ENCODE peak calls at places on chromosomes 11 and 22, in seven cellular contexts. One of them, this sample, is unnamed. For H3K9me3 and H3K36me3, the result is how much of the 10 kb centered on the place peaks cover.

GRCh38 chr22:29587938-29588699 is 7.2 kb upstream of the NIPSNAP1 start:
- DNase-seq in tibial artery: no peak
- DNase-seq in NT2/D1: no peak
- DNase-seq in heart left ventricle: no peak
- DNase-seq in colonic mucosa: no peak
- DNase-seq in pancreas: no peak
- DNase-seq in SK-N-SH: no peak
- DNase-seq in this sample: no peak

GRCh38 chr11:35126879-35127576 is 11.9 kb upstream of the CD44 start:
- DNase-seq in tibial artery: no peak
- DNase-seq in NT2/D1: no peak
- DNase-seq in heart left ventricle: no peak
- DNase-seq in colonic mucosa: no peak
- DNase-seq in pancreas: no peak
- DNase-seq in SK-N-SH: no peak
- DNase-seq in this sample: no peak

GRCh38 chr11:90803781-90804180 is 580.9 kb upstream of the CHORDC1 start:
- DNase-seq in tibial artery: no peak
- DNase-seq in NT2/D1: no peak
- DNase-seq in heart left ventricle: no peak
- DNase-seq in colonic mucosa: no peak
- DNase-seq in pancreas: no peak
- DNase-seq in SK-N-SH: no peak
- DNase-seq in this sample: no peak

GRCh38 chr22:36756031-36756430 is 19.9 kb downstream of the IFT27 start:
- DNase-seq in tibial artery: peak
- DNase-seq in NT2/D1: no peak
- DNase-seq in heart left ventricle: no peak
- DNase-seq in colonic mucosa: no peak
- DNase-seq in pancreas: no peak
- DNase-seq in SK-N-SH: no peak
- DNase-seq in this sample: no peak

GRCh38 chr22:47030143-47030641 is 267.7 kb downstream of the TBC1D22A start:
- DNase-seq in tibial artery: no peak
- DNase-seq in NT2/D1: no peak
- DNase-seq in heart left ventricle: no peak
- DNase-seq in colonic mucosa: no peak
- DNase-seq in pancreas: no peak
- DNase-seq in SK-N-SH: no peak
- DNase-seq in this sample: peak

GRCh38 chr22:38162881-38163843 is 18.5 kb downstream of the PLA2G6 start:
- DNase-seq in tibial artery: peak
- DNase-seq in NT2/D1: no peak
- DNase-seq in heart left ventricle: no peak
- DNase-seq in colonic mucosa: no peak
- DNase-seq in pancreas: no peak
- DNase-seq in SK-N-SH: no peak
- DNase-seq in this sample: no peak

GRCh38 chr22:30308518-30309230 is 18.1 kb downstream of the TBC1D10A start:
- DNase-seq in tibial artery: no peak
- DNase-seq in NT2/D1: no peak
- DNase-seq in heart left ventricle: peak
- DNase-seq in colonic mucosa: no peak
- DNase-seq in pancreas: no peak
- DNase-seq in SK-N-SH: no peak
- DNase-seq in this sample: no peak

GRCh38 chr22:31400023-31400397 is 606 bp downstream of the DRG1 start:
- DNase-seq in tibial artery: no peak
- DNase-seq in NT2/D1: no peak
- DNase-seq in heart left ventricle: no peak
- DNase-seq in colonic mucosa: no peak
- DNase-seq in pancreas: no peak
- DNase-seq in SK-N-SH: no peak
- DNase-seq in this sample: peak

GRCh38 chr11:97454988-97455387 is 1065.2 kb downstream of the JRKL start:
- DNase-seq in tibial artery: no peak
- DNase-seq in NT2/D1: no peak
- DNase-seq in heart left ventricle: no peak
- DNase-seq in colonic mucosa: no peak
- DNase-seq in pancreas: no peak
- DNase-seq in SK-N-SH: peak
- DNase-seq in this sample: no peak

GRCh38 chr11:46291441-46292143 is 14.1 kb downstream of the CREB3L1 start:
- DNase-seq in tibial artery: no peak
- DNase-seq in NT2/D1: no peak
- DNase-seq in heart left ventricle: peak
- DNase-seq in colonic mucosa: no peak
- DNase-seq in pancreas: peak
- DNase-seq in SK-N-SH: no peak
- DNase-seq in this sample: no peak

GRCh38 chr11:56663386-56663785 is at the start of gene OR5AR1:
- DNase-seq in tibial artery: no peak
- DNase-seq in NT2/D1: no peak
- DNase-seq in heart left ventricle: no peak
- DNase-seq in colonic mucosa: no peak
- DNase-seq in pancreas: no peak
- DNase-seq in SK-N-SH: no peak
- DNase-seq in this sample: no peak

GRCh38 chr11:48081151-48082010 is 101.0 kb downstream of the PTPRJ start:
- DNase-seq in tibial artery: peak
- DNase-seq in NT2/D1: no peak
- DNase-seq in heart left ventricle: peak
- DNase-seq in colonic mucosa: no peak
- DNase-seq in pancreas: no peak
- DNase-seq in SK-N-SH: no peak
- DNase-seq in this sample: no peak

GRCh38 chr11:95768521-95768920 is 21.1 kb downstream of the FAM76B start:
- DNase-seq in tibial artery: no peak
- DNase-seq in NT2/D1: no peak
- DNase-seq in heart left ventricle: no peak
- DNase-seq in colonic mucosa: no peak
- DNase-seq in pancreas: no peak
- DNase-seq in SK-N-SH: no peak
- DNase-seq in this sample: no peak

GRCh38 chr11:82907376-82907775 is 5.8 kb downstream of the DDIAS start:
- DNase-seq in tibial artery: no peak
- DNase-seq in NT2/D1: no peak
- DNase-seq in heart left ventricle: no peak
- DNase-seq in colonic mucosa: no peak
- DNase-seq in pancreas: no peak
- DNase-seq in SK-N-SH: no peak
- DNase-seq in this sample: no peak

GRCh38 chr22:37425800-37426531 is 1.3 kb downstream of the ELFN2 start:
- DNase-seq in tibial artery: no peak
- DNase-seq in NT2/D1: no peak
- DNase-seq in heart left ventricle: no peak
- DNase-seq in colonic mucosa: no peak
- DNase-seq in pancreas: no peak
- DNase-seq in SK-N-SH: no peak
- DNase-seq in this sample: no peak

GRCh38 chr11:8745431-8745986 is 62.9 kb downstream of the RPL27A start:
- DNase-seq in tibial artery: no peak
- DNase-seq in NT2/D1: no peak
- DNase-seq in heart left ventricle: no peak
- DNase-seq in colonic mucosa: no peak
- DNase-seq in pancreas: no peak
- DNase-seq in SK-N-SH: no peak
- DNase-seq in this sample: no peak

GRCh38 chr11:65411681-65412070 is 10.9 kb upstream of the NEAT1 start:
- DNase-seq in tibial artery: peak
- DNase-seq in NT2/D1: no peak
- DNase-seq in heart left ventricle: peak
- DNase-seq in colonic mucosa: no peak
- DNase-seq in pancreas: no peak
- DNase-seq in SK-N-SH: no peak
- DNase-seq in this sample: no peak

GRCh38 chr22:49862408-49862776 is 8.7 kb downstream of the ZBED4 start:
- DNase-seq in tibial artery: peak
- DNase-seq in NT2/D1: no peak
- DNase-seq in heart left ventricle: no peak
- DNase-seq in colonic mucosa: no peak
- DNase-seq in pancreas: no peak
- DNase-seq in SK-N-SH: no peak
- DNase-seq in this sample: no peak

GRCh38 chr22:49863936-49864335 is 10.3 kb downstream of the ZBED4 start:
- DNase-seq in tibial artery: peak
- DNase-seq in NT2/D1: no peak
- DNase-seq in heart left ventricle: no peak
- DNase-seq in colonic mucosa: no peak
- DNase-seq in pancreas: no peak
- DNase-seq in SK-N-SH: no peak
- DNase-seq in this sample: no peak

GRCh38 chr22:49858827-49859226 is 5.2 kb downstream of the ZBED4 start:
- DNase-seq in tibial artery: peak
- DNase-seq in NT2/D1: no peak
- DNase-seq in heart left ventricle: no peak
- DNase-seq in colonic mucosa: no peak
- DNase-seq in pancreas: no peak
- DNase-seq in SK-N-SH: no peak
- DNase-seq in this sample: no peak

GRCh38 chr22:49865156-49865555 is 11.5 kb downstream of the ZBED4 start:
- DNase-seq in tibial artery: no peak
- DNase-seq in NT2/D1: no peak
- DNase-seq in heart left ventricle: no peak
- DNase-seq in colonic mucosa: no peak
- DNase-seq in pancreas: no peak
- DNase-seq in SK-N-SH: no peak
- DNase-seq in this sample: no peak

GRCh38 chr22:49861642-49862407 is 8.2 kb downstream of the ZBED4 start:
- DNase-seq in tibial artery: peak
- DNase-seq in NT2/D1: no peak
- DNase-seq in heart left ventricle: no peak
- DNase-seq in colonic mucosa: no peak
- DNase-seq in pancreas: no peak
- DNase-seq in SK-N-SH: peak
- DNase-seq in this sample: no peak
- H3K9me3 ChIP-seq in tibial artery: under half
- H3K9me3 ChIP-seq in NT2/D1: under half
- H3K9me3 ChIP-seq in heart left ventricle: under half
- H3K9me3 ChIP-seq in colonic mucosa: under half
- H3K9me3 ChIP-seq in pancreas: under half
- H3K9me3 ChIP-seq in SK-N-SH: under half
- H3K9me3 ChIP-seq in this sample: under half

GRCh38 chr11:60889869-60890311 is 16.5 kb downstream of the PRPF19 start:
- DNase-seq in tibial artery: no peak
- DNase-seq in NT2/D1: no peak
- DNase-seq in heart left ventricle: no peak
- DNase-seq in colonic mucosa: no peak
- DNase-seq in pancreas: no peak
- DNase-seq in SK-N-SH: no peak
- DNase-seq in this sample: no peak

GRCh38 chr11:60890696-60891095 is 15.7 kb downstream of the PRPF19 start:
- DNase-seq in tibial artery: no peak
- DNase-seq in NT2/D1: no peak
- DNase-seq in heart left ventricle: no peak
- DNase-seq in colonic mucosa: no peak
- DNase-seq in pancreas: no peak
- DNase-seq in SK-N-SH: no peak
- DNase-seq in this sample: no peak

GRCh38 chr11:60887531-60887930 is 18.9 kb downstream of the PRPF19 start:
- DNase-seq in tibial artery: no peak
- DNase-seq in NT2/D1: peak
- DNase-seq in heart left ventricle: no peak
- DNase-seq in colonic mucosa: peak
- DNase-seq in pancreas: no peak
- DNase-seq in SK-N-SH: peak
- DNase-seq in this sample: peak

GRCh38 chr11:60895687-60896086 is 10.7 kb downstream of the PRPF19 start:
- DNase-seq in tibial artery: no peak
- DNase-seq in NT2/D1: no peak
- DNase-seq in heart left ventricle: no peak
- DNase-seq in colonic mucosa: peak
- DNase-seq in pancreas: no peak
- DNase-seq in SK-N-SH: no peak
- DNase-seq in this sample: no peak

GRCh38 chr11:60891103-60891741 is 15.2 kb downstream of the PRPF19 start:
- DNase-seq in tibial artery: no peak
- DNase-seq in NT2/D1: no peak
- DNase-seq in heart left ventricle: peak
- DNase-seq in colonic mucosa: no peak
- DNase-seq in pancreas: peak
- DNase-seq in SK-N-SH: no peak
- DNase-seq in this sample: no peak
- H3K36me3 ChIP-seq in tibial artery: half or more
- H3K36me3 ChIP-seq in NT2/D1: half or more
- H3K36me3 ChIP-seq in heart left ventricle: under half
- H3K36me3 ChIP-seq in colonic mucosa: under half
- H3K36me3 ChIP-seq in pancreas: under half
- H3K36me3 ChIP-seq in SK-N-SH: under half
- H3K36me3 ChIP-seq in this sample: under half

GRCh38 chr11:29734287-29734686 is 282.5 kb downstream of the KCNA4 start:
- DNase-seq in tibial artery: no peak
- DNase-seq in NT2/D1: no peak
- DNase-seq in heart left ventricle: no peak
- DNase-seq in colonic mucosa: no peak
- DNase-seq in pancreas: no peak
- DNase-seq in SK-N-SH: no peak
- DNase-seq in this sample: no peak
- H3K9me3 ChIP-seq in tibial artery: under half
- H3K9me3 ChIP-seq in NT2/D1: under half
- H3K9me3 ChIP-seq in heart left ventricle: under half
- H3K9me3 ChIP-seq in colonic mucosa: under half
- H3K9me3 ChIP-seq in pancreas: under half
- H3K9me3 ChIP-seq in SK-N-SH: under half
- H3K9me3 ChIP-seq in this sample: under half

GRCh38 chr11:2273771-2274170 is 3.4 kb upstream of the ASCL2 start:
- DNase-seq in tibial artery: peak
- DNase-seq in NT2/D1: no peak
- DNase-seq in heart left ventricle: no peak
- DNase-seq in colonic mucosa: peak
- DNase-seq in pancreas: peak
- DNase-seq in SK-N-SH: no peak
- DNase-seq in this sample: no peak

GRCh38 chr11:2275334-2276279 is 5.2 kb upstream of the ASCL2 start:
- DNase-seq in tibial artery: peak
- DNase-seq in NT2/D1: no peak
- DNase-seq in heart left ventricle: no peak
- DNase-seq in colonic mucosa: no peak
- DNase-seq in pancreas: no peak
- DNase-seq in SK-N-SH: no peak
- DNase-seq in this sample: no peak

GRCh38 chr11:2277933-2278523 is 7.6 kb upstream of the ASCL2 start:
- DNase-seq in tibial artery: no peak
- DNase-seq in NT2/D1: no peak
- DNase-seq in heart left ventricle: no peak
- DNase-seq in colonic mucosa: no peak
- DNase-seq in pancreas: no peak
- DNase-seq in SK-N-SH: no peak
- DNase-seq in this sample: no peak

GRCh38 chr11:2276280-2276998 is 6.1 kb upstream of the ASCL2 start:
- DNase-seq in tibial artery: peak
- DNase-seq in NT2/D1: no peak
- DNase-seq in heart left ventricle: no peak
- DNase-seq in colonic mucosa: no peak
- DNase-seq in pancreas: no peak
- DNase-seq in SK-N-SH: no peak
- DNase-seq in this sample: no peak

DNA sequence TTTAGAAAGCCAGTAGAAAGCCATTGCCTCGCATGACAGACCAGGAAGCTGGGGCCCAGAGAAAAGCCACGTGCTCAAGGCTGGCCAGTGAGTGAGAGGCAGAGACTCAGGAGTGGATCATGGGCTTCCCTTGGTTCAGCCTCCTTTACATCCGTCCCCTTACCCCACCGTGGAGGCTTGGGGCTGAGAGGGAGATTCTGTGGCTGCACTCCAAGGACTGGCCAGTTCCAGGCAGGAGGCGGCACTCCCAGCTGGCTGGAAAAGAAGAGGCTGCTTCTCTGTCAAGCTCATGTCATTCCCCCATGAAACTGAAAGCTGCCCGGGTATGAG is 6.6 kb upstream of the ASCL2 start:
- DNase-seq in tibial artery: no peak
- DNase-seq in NT2/D1: no peak
- DNase-seq in heart left ventricle: no peak
- DNase-seq in colonic mucosa: peak
- DNase-seq in pancreas: no peak
- DNase-seq in SK-N-SH: no peak
- DNase-seq in this sample: no peak
- H3K36me3 ChIP-seq in tibial artery: under half
- H3K36me3 ChIP-seq in NT2/D1: under half
- H3K36me3 ChIP-seq in heart left ventricle: under half
- H3K36me3 ChIP-seq in colonic mucosa: under half
- H3K36me3 ChIP-seq in pancreas: under half
- H3K36me3 ChIP-seq in SK-N-SH: under half
- H3K36me3 ChIP-seq in this sample: under half